ENCODE peak calls at places on chromosomes 11 and 22, in four cellular contexts. One of them, this sample, is unnamed.

GRCh38 chr11:116421529-116422185 is 351.1 kb downstream of the BUD13 start:
- DNase-seq in progenitor cell of endocrine pancreas: no peak
- DNase-seq in uterus: no peak
- DNase-seq in AG04450: no peak
- DNase-seq in this sample: no peak

GRCh38 chr11:120710354-120711187 is 199.0 kb downstream of the GRIK4 start:
- DNase-seq in AG04450: peak
- DNase-seq in uterus: peak
- DNase-seq in progenitor cell of endocrine pancreas: peak
- DNase-seq in this sample: peak

GRCh38 chr22:32324505-32325415 is 32.9 kb upstream of the RFPL3 start:
- DNase-seq in progenitor cell of endocrine pancreas: no peak
- DNase-seq in AG04450: no peak
- DNase-seq in uterus: no peak
- DNase-seq in this sample: no peak

GRCh38 chr22:44393066-44393465 is 80.3 kb upstream of the SHISAL1 start:
- DNase-seq in AG04450: no peak
- DNase-seq in uterus: no peak
- DNase-seq in progenitor cell of endocrine pancreas: no peak
- DNase-seq in this sample: no peak

GRCh38 chr22:17924076-17924475 is 100.3 kb downstream of the MICAL3 start:
- DNase-seq in uterus: no peak
- DNase-seq in AG04450: no peak
- DNase-seq in progenitor cell of endocrine pancreas: no peak
- DNase-seq in this sample: no peak

GRCh38 chr22:39658367-39658766 is 87.8 kb downstream of the CACNA1I start:
- DNase-seq in AG04450: no peak
- DNase-seq in uterus: no peak
- DNase-seq in progenitor cell of endocrine pancreas: no peak
- DNase-seq in this sample: no peak

GRCh38 chr11:128299132-128299726 is 288.1 kb downstream of the ETS1 start:
- DNase-seq in uterus: no peak
- DNase-seq in progenitor cell of endocrine pancreas: no peak
- DNase-seq in AG04450: no peak
- DNase-seq in this sample: peak

GRCh38 chr11:134471341-134472187 is 59.5 kb upstream of the B3GAT1 start:
- DNase-seq in progenitor cell of endocrine pancreas: no peak
- DNase-seq in uterus: no peak
- DNase-seq in AG04450: no peak
- DNase-seq in this sample: no peak

GRCh38 chr22:22030493-22031182 is 48.1 kb upstream of the TOP3B start:
- DNase-seq in uterus: peak
- DNase-seq in AG04450: no peak
- DNase-seq in progenitor cell of endocrine pancreas: no peak
- DNase-seq in this sample: no peak

GRCh38 chr22:37630839-37631435 is 8.5 kb upstream of the SH3BP1 start:
- DNase-seq in progenitor cell of endocrine pancreas: no peak
- DNase-seq in AG04450: no peak
- DNase-seq in uterus: no peak
- DNase-seq in this sample: no peak

GRCh38 chr11:111460752-111461305 is 51.4 kb downstream of the BTG4 start:
- DNase-seq in uterus: no peak
- DNase-seq in AG04450: no peak
- DNase-seq in progenitor cell of endocrine pancreas: no peak
- DNase-seq in this sample: peak

GRCh38 chr11:73315288-73316020 is 7.4 kb downstream of the ARHGEF17 start:
- DNase-seq in progenitor cell of endocrine pancreas: no peak
- DNase-seq in uterus: peak
- DNase-seq in AG04450: no peak
- DNase-seq in this sample: no peak

GRCh38 chr11:1349074-1349931 is 39.9 kb upstream of the TOLLIP start:
- DNase-seq in progenitor cell of endocrine pancreas: no peak
- DNase-seq in uterus: no peak
- DNase-seq in AG04450: no peak
- DNase-seq in this sample: no peak

GRCh38 chr11:60155928-60156327 is 27.0 kb downstream of the MS4A6A start:
- DNase-seq in progenitor cell of endocrine pancreas: no peak
- DNase-seq in uterus: no peak
- DNase-seq in AG04450: no peak
- DNase-seq in this sample: no peak

GRCh38 chr11:66221726-66222236 is 46.7 kb upstream of the RAB1B start:
- DNase-seq in AG04450: no peak
- DNase-seq in uterus: no peak
- DNase-seq in progenitor cell of endocrine pancreas: no peak
- DNase-seq in this sample: no peak

GRCh38 chr11:102807921-102808320 is 10.0 kb upstream of the MMP1 start:
- DNase-seq in AG04450: no peak
- DNase-seq in uterus: no peak
- DNase-seq in progenitor cell of endocrine pancreas: peak
- DNase-seq in this sample: peak

GRCh38 chr11:30435488-30435887 is 112.6 kb downstream of the ARL14EP start:
- DNase-seq in progenitor cell of endocrine pancreas: no peak
- DNase-seq in AG04450: no peak
- DNase-seq in uterus: no peak
- DNase-seq in this sample: no peak

GRCh38 chr11:3227568-3228444 is 4.4 kb downstream of the MRGPRE start:
- DNase-seq in uterus: no peak
- DNase-seq in AG04450: no peak
- DNase-seq in progenitor cell of endocrine pancreas: no peak
- DNase-seq in this sample: no peak

GRCh38 chr11:2523821-2524391 is 79.1 kb downstream of the KCNQ1 start:
- DNase-seq in uterus: peak
- DNase-seq in AG04450: no peak
- DNase-seq in progenitor cell of endocrine pancreas: peak
- DNase-seq in this sample: no peak

GRCh38 chr11:102007567-102008437 is 39.4 kb upstream of the CFAP300 start:
- DNase-seq in AG04450: peak
- DNase-seq in uterus: no peak
- DNase-seq in progenitor cell of endocrine pancreas: no peak
- DNase-seq in this sample: peak

This sample was measured in astrocyte of the spinal cord.